ENCODE peak calls at places on chromosomes 7 and 10, in six cellular contexts. L is A549, U is uterus, N is neural progenitor cell, M is Peyer's patch, T is adrenal gland. E is an unnamed sample.

GRCh38 chr10:120314426-120314825 is 142.6 kb upstream of the PLPP4 start:
- DNase-seq in T (no peak), M (no peak), N (no peak), U (no peak), L (no peak), E (no peak)

GRCh38 chr10:80468002-80468401 is 13.9 kb downstream of the TSPAN14 start:
- DNase-seq in N (peak), U (peak), L (no peak), T (peak), M (peak), E (no peak)

GRCh38 chr10:29947701-29948060 is 111.7 kb downstream of the JCAD start:
- DNase-seq in M (no peak), N (peak), L (no peak), T (no peak), U (no peak), E (no peak)

GRCh38 chr7:19488056-19488455 is 220.8 kb downstream of the POLR1F start:
- DNase-seq in U (no peak), M (no peak), N (no peak), L (no peak), T (no peak), E (no peak)

GRCh38 chr7:67788689-67789088 is 792.1 kb downstream of the TYW1 start:
- DNase-seq in N (peak), M (no peak), T (peak), U (no peak), L (peak), E (no peak)

GRCh38 chr7:122532406-122533269 is 166.3 kb downstream of the RNF133 start:
- DNase-seq in N (peak), M (no peak), T (no peak), L (no peak), U (no peak), E (no peak)

GRCh38 chr7:72444023-72444776 is 32.1 kb upstream of the CALN1 start:
- DNase-seq in M (no peak), L (no peak), T (no peak), U (no peak), N (no peak), E (no peak)

GRCh38 chr10:74889662-74889998 is 63.2 kb downstream of the KAT6B start:
- DNase-seq in T (no peak), U (no peak), N (no peak), M (no peak), L (no peak), E (no peak)

GRCh38 chr10:78901694-78902093 is 167.1 kb upstream of the ZMIZ1 start:
- DNase-seq in T (no peak), U (no peak), L (no peak), M (no peak), N (no peak), E (no peak)

DNA sequence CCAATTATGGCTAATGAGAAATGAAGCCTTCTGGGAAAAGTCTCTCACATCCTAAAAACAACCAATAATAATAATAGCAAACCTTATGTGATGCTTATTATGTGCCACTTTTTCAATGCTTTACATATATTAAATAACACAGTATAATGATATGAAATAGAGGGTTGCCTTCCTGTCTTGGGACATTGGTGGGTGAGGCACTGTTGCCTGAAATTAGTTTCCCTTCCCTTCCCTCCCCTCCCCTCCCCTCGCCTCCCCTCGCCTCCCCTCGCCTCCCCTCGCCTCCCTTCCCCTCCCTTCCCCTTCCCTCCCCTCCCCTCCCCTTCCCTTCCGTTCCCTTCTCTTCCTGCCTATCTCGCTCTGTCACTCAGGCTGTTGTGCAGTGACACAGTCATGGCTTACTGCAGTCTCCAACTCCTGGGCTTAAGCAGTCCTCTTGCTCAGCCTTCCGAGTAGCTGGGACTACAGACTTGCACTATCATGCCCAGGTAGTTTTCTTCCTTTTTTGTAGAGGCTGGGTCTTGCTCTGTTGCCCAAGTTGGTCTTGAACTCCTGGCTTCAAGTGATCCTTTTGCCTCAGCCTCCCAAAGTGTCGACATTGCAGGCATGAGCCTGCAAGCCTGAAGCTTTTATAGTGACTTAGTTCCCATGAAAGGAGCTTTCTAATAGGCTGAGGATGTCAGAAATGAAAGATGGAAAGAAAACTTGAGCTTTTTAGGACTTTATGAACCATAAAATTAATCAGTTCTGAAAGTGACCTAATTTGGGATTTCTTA is 47.9 kb downstream of the PHTF2 start:
- DNase-seq in T (no peak), U (no peak), N (no peak), M (no peak), L (no peak), E (no peak)
- TF ChIP-seq CTCF in T (no peak), U (no peak), N (no peak), M (no peak), L (no peak), E (no peak)

GRCh38 chr7:1290262-1291039 is 57.8 kb downstream of the UNCX start:
- DNase-seq in T (no peak), U (no peak), N (peak), L (peak), M (no peak), E (no peak)
- H3K27ac ChIP-seq in T (no peak), U (no peak), N (no peak), L (no peak), M (no peak), E (no peak)

GRCh38 chr10:91632671-91633550 is at the start of gene PPP1R3C:
- DNase-seq in N (peak), M (peak), L (peak), T (peak), U (peak), E (peak)
- TF ChIP-seq CTCF in N (peak), M (no peak), L (peak), T (peak), U (peak), E (no peak)

DNA sequence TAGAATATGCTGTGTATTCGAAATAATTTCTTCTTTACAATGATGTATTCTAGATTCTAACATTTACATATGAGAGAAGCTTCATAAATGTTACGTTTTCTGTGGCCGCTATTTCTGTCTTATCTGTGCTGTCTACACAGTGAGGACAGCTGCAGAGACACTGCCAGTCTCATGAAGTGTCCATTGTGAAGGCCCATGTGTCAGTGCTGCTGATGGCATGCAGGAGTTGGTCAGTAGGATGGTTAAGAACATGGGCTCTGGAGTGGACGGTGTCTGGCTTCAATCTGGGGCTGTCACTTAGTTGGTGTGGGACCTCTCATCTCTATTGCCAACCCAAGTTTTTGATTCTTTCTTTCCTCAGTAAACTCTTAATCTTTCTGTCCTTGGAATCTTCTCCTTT is 137.3 kb downstream of the SDK1 start:
- DNase-seq in U (no peak), N (no peak), M (no peak), T (no peak), L (no peak), E (no peak)
- H3K27ac ChIP-seq in U (no peak), N (no peak), M (no peak), T (no peak), L (peak), E (no peak)